ENCODE peak calls at places on chromosomes 7 and 10, in seven cellular contexts. A is Calu3, N is RWPE1, D is endothelial cell of umbilical vein, W is body of pancreas, T is neural crest cell, J is glutamatergic neuron. B is an unnamed sample.

GRCh38 chr7:18685961-18686360 is 190.4 kb downstream of the HDAC9 start:
- DNase-seq in N (no peak), D (no peak), W (no peak), A (no peak), J (no peak), T (no peak), B (no peak)

GRCh38 chr10:123991622-123992570 is 100.3 kb upstream of the CPXM2 start:
- DNase-seq in N (no peak), A (no peak), T (no peak), W (no peak), D (no peak), J (no peak), B (peak)

GRCh38 chr10:47277352-47278151 is 22.4 kb upstream of the GDF10 start:
- DNase-seq in A (no peak), N (no peak), W (no peak), J (no peak), T (no peak), D (no peak), B (no peak)

GRCh38 chr10:47151880-47152279 is 148.1 kb upstream of the GDF10 start:
- DNase-seq in T (no peak), N (no peak), W (no peak), J (no peak), A (no peak), D (no peak), B (no peak)

GRCh38 chr7:108570146-108570755 is 577 bp downstream of the DNAJB9 start:
- DNase-seq in D (peak), A (peak), W (peak), T (no peak), N (peak), J (no peak), B (no peak)

GRCh38 chr10:86759073-86759672 is 2.8 kb downstream of the BMPR1A start:
- DNase-seq in T (no peak), D (no peak), J (no peak), W (no peak), A (no peak), N (no peak), B (no peak)

GRCh38 chr7:137462074-137462715 is 118.7 kb upstream of the PTN start:
- DNase-seq in N (no peak), A (no peak), T (no peak), W (no peak), D (peak), J (no peak), B (no peak)

GRCh38 chr10:46273506-46274477 is 13.0 kb upstream of the ANTXRL start:
- DNase-seq in W (no peak), T (no peak), J (no peak), A (no peak), D (no peak), N (no peak), B (peak)

GRCh38 chr7:152709307-152710133 is 33.6 kb upstream of the XRCC2 start:
- DNase-seq in W (no peak), J (no peak), T (no peak), D (no peak), N (no peak), A (no peak), B (no peak)

GRCh38 chr7:130814753-130815152 is 80.7 kb upstream of the KLF14 start:
- DNase-seq in D (peak), W (peak), A (peak), J (no peak), T (no peak), N (no peak), B (no peak)

GRCh38 chr10:52644678-52645434 is 127.7 kb downstream of the MBL2 start:
- DNase-seq in J (peak), W (peak), A (peak), N (peak), T (peak), D (peak), B (no peak)

GRCh38 chr10:60903096-60903495 is 40.9 kb downstream of the RHOBTB1 start:
- DNase-seq in J (no peak), N (no peak), D (no peak), W (no peak), T (no peak), A (no peak), B (no peak)

GRCh38 chr10:62738916-62739315 is 65.6 kb upstream of the ADO start:
- DNase-seq in J (no peak), T (no peak), D (no peak), A (no peak), W (no peak), N (peak), B (no peak)

GRCh38 chr7:74164985-74165456 is 9.1 kb upstream of the EIF4H start:
- DNase-seq in J (peak), W (peak), A (no peak), N (no peak), T (no peak), D (peak), B (no peak)

GRCh38 chr10:97676770-97677581 is 10.1 kb downstream of the AVPI1 start:
- DNase-seq in W (peak), N (peak), T (no peak), D (peak), J (peak), A (peak), B (no peak)

GRCh38 chr10:100930368-100930767 is 17.6 kb downstream of the SLF2 start:
- DNase-seq in T (no peak), J (no peak), D (no peak), W (no peak), N (no peak), A (no peak), B (no peak)
- TF ChIP-seq CTCF in T (no peak), J (no peak), D (no peak), W (no peak), N (no peak), A (no peak), B (no peak)

DNA sequence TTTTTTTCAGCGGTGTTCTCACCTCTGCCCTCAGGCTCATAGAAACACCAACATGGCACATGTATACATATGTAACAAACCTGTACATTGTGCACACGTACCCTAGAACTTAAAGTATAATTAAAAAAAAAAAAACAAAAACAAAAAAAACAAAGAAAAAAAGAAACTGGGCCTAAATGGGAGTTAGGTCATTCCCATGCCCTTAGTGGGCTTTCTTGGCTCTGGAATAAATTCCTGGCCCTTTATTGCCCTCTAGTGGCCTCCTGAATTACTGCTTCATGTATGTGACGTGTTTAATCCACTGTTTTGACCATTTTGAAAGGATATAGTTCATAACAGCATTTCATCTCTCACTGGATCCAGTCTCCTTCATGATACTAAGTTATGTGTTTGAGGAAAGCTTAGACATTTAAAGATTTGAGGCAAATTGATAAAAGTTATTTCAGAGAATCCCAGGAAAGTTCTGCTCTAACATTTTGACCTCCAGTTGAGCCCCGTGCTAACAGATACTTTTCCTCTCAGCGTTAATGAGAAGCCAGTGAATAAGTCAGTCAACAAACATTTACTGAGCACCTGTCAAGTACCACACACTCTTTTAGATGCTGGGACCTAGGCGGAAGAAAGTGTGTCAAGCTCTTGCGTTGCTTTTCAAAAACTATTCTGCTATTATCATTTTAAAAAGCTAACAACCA is 54.7 kb upstream of the SYPL1 start:
- DNase-seq in A (peak), J (no peak), D (peak), T (peak), N (peak), W (peak), B (no peak)
- TF ChIP-seq CTCF in A (peak), J (peak), D (peak), T (peak), N (peak), W (peak), B (peak)

DNA sequence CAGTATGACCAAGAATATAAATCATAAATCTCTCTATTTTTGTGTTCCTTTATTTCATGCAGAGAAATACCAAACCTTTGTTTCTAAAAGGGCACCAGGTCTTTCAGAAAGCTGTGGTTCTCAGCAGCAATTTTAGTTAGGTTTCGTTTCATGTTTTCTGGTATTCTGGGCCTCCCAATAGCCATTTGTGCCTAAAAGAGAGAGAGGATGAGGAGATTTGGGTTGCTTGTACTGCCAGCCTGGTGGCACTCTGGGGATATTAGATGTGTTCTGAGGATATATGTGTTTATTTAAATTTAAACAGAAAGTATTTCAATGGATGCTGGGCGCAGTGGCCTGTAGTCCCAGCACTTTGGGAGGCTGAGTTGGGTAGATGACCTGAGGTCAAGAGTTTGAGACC is 471.7 kb downstream of the AUTS2 start:
- DNase-seq in W (no peak), A (no peak), J (no peak), N (no peak), T (no peak), D (no peak), B (no peak)
- TF ChIP-seq CTCF in W (no peak), A (no peak), J (no peak), N (no peak), T (no peak), D (no peak), B (no peak)

DNA sequence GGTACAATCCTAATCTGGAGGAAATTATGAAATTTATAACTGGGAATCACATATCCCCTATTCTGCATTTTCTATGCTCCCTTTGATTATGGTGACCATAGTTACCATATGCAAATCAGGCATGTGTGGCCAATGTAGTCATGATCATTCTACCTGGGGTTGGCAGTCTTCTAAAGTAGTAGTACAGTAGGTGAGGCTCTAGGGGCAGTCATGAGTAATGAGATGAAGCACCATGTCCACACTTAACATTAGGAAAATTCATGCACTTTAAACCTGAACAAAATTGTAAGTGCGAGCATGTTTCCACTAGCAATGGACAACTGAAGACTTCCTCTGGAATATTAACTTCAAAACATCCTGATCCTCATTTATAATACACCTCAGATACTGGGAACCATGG is 545.9 kb downstream of the SUGCT start:
- DNase-seq in A (peak), D (peak), N (peak), T (no peak), W (no peak), J (no peak), B (no peak)
- TF ChIP-seq CTCF in A (peak), D (peak), N (peak), T (peak), W (peak), J (peak), B (peak)

GRCh38 chr7:66105263-66105748 is 9.3 kb upstream of the CRCP start:
- DNase-seq in A (no peak), D (no peak), N (no peak), T (no peak), W (no peak), J (no peak), B (no peak)
- TF ChIP-seq CTCF in A (no peak), D (no peak), N (no peak), T (no peak), W (no peak), J (no peak), B (no peak)

GRCh38 chr10:511849-512191 is 177.6 kb downstream of the DIP2C start:
- DNase-seq in N (no peak), W (no peak), D (no peak), T (no peak), J (no peak), A (no peak), B (no peak)
- TF ChIP-seq CTCF in N (no peak), W (no peak), D (no peak), T (no peak), J (no peak), A (no peak), B (no peak)

GRCh38 chr10:119441921-119442757 is 100.4 kb downstream of the RGS10 start:
- DNase-seq in T (no peak), N (no peak), J (no peak), A (no peak), D (no peak), W (no peak), B (no peak)
- TF ChIP-seq CTCF in T (no peak), N (no peak), J (no peak), A (no peak), D (no peak), W (no peak), B (no peak)

DNA sequence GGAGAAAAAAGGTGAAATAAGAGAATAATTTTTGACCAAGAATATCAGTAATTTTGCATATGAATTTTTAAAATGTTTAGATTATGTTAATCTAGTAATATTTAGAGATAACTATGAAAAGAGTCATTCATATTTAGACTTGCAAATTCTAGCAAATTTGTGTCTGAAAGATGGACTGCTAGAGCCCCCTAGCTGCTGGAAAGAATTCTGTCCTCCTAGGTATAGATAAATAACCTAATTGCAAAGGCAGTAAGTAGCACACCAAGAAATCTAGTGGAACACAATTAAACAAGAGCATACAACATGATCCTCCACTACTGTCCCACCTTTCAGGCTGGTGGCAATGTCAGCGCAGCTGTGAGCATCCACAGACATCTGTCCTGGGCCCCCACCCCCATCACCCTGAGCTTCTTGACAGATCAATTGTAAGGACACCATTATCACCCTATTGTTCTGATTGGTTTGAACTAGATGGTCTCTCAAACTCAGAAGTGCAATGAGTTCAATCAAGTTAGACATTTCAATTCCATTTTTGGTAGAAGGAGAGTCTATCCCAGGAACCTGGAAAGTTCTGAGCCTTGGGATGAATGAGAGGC is 15.0 kb upstream of the GFRA1 start:
- DNase-seq in W (peak), A (peak), J (peak), N (peak), T (peak), D (peak), B (no peak)
- TF ChIP-seq CTCF in W (peak), A (no peak), J (peak), N (peak), T (peak), D (peak), B (peak)

DNA sequence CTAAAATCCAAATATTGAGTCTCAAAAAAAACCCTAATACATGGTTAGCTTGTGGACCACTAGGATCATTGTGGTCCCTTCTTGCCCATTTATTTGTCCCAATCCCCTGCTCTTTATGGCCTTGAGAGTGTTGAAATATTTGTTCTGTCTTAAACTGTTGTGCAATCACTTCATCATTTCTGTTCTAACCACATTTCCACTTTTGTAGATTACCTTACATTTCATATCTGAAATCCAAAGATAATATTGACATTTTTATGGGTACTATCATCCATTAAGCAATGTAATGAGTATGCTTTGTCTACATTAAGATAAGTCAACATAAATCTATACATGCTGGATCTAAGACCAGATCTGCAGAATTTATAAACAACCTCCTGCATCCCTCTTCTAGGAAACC is 359.5 kb upstream of the CELF2 start:
- DNase-seq in J (no peak), W (no peak), T (no peak), A (no peak), N (no peak), D (no peak), B (no peak)
- TF ChIP-seq CTCF in J (no peak), W (no peak), T (no peak), A (no peak), N (no peak), D (no peak), B (no peak)

DNA sequence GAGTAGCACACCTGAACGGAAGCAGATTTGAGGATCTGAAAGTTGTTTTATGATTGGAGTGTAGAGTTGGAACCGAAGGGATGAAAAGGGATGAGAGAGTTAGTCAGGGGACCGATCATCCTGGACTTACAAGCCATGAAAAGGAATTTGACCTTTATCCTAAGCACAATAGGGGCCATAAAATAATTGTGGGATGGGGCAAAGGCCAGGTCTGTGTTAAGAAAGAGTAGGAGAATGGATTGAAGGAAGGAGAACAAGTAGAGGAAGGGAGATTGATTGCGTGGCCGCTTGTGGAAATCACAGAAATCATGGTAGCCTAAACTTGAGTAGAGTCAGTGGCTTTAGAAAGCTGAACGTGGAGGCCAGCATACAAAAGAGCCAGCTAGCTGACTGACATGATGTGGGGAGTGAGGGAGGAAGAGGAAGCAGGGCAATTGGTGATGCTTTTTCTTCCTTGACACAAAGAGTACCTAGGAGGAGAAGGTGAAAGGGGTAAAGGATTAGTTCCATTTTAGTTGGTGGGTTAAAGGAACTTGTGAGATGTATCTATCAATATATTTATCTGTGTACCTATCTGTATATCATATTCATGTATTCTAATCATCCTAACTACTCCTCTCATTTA is 67.1 kb upstream of the RPA3 start:
- DNase-seq in N (no peak), W (no peak), J (no peak), A (no peak), T (no peak), D (no peak), B (no peak)
- TF ChIP-seq CTCF in N (no peak), W (no peak), J (no peak), A (no peak), T (no peak), D (no peak), B (no peak)